ENCODE peak calls at places on chromosomes 7 and 10, in nine cellular contexts. R is RPMI8226; S is GM04504; D is CD4-positive, CD25-positive, alpha-beta regulatory T cell; M is iPS-NIHi11; K is osteocyte; G is T-helper 9 cell; I is posterior cingulate gyrus; P is NCI-H1092 treated with DMSO at 0.1 percent for 48 hours. E is an unnamed sample.

GRCh38 chr10:4767033-4767814 is 58.8 kb upstream of the AKR1E2 start:
- DNase-seq in R (peak), S (no peak), D (no peak), M (peak), K (no peak), G (no peak), I (no peak), P (peak), E (peak)

GRCh38 chr7:35816514-35816913 is 15.7 kb downstream of the SEPTIN7 start:
- DNase-seq in R (no peak), S (no peak), D (no peak), M (no peak), K (no peak), G (no peak), I (no peak), P (no peak), E (no peak)

GRCh38 chr7:17207220-17207619 is 91.2 kb upstream of the AHR start:
- DNase-seq in R (no peak), S (no peak), D (no peak), M (no peak), K (no peak), G (no peak), I (no peak), P (no peak), E (no peak)

GRCh38 chr7:19665399-19666008 is 43.3 kb downstream of the POLR1F start:
- DNase-seq in R (peak), S (no peak), D (no peak), M (peak), K (no peak), G (no peak), I (no peak), P (peak), E (peak)

GRCh38 chr7:33043434-33043833 is 19.1 kb downstream of the NT5C3A start:
- DNase-seq in R (no peak), S (no peak), D (no peak), M (no peak), K (no peak), G (no peak), I (no peak), P (no peak), E (no peak)

GRCh38 chr10:89940076-89940475 is 238.7 kb downstream of the KIF20B start:
- DNase-seq in R (no peak), S (no peak), D (no peak), M (no peak), K (no peak), G (no peak), I (no peak), P (no peak), E (no peak)

GRCh38 chr10:27258838-27259532 is 18.4 kb upstream of the ACBD5 start:
- DNase-seq in R (no peak), S (no peak), D (no peak), M (peak), K (no peak), G (no peak), I (no peak), P (no peak), E (no peak)

GRCh38 chr10:78367012-78367411 is 333.3 kb downstream of the RPS24 start:
- DNase-seq in R (no peak), S (no peak), D (no peak), M (no peak), K (no peak), G (no peak), I (no peak), P (no peak), E (no peak)

GRCh38 chr10:99870051-99870730 is 87.8 kb downstream of the ABCC2 start:
- DNase-seq in R (no peak), S (no peak), D (no peak), M (no peak), K (no peak), G (peak), I (no peak), P (no peak), E (no peak)

E was measured in frontal cortex.